ENCODE peak calls at places on chromosomes 12 and 14, in five cellular contexts. O is CD8-positive, alpha-beta memory T cell; G is tibial artery; K is GM06990; V is transverse colon. H is an unnamed sample.

GRCh38 chr12:107632246-107632645 is 53.4 kb upstream of the PWP1 start:
- DNase-seq in O (no peak), G (no peak), K (no peak), V (no peak), H (no peak)

GRCh38 chr12:29816869-29817730 is 33.4 kb upstream of the TMTC1 start:
- DNase-seq in O (no peak), G (no peak), K (no peak), V (no peak), H (no peak)

GRCh38 chr12:74537126-74537706 is 419 bp upstream of the ATXN7L3B start:
- DNase-seq in O (no peak), G (no peak), K (no peak), V (no peak), H (no peak)

GRCh38 chr12:120508537-120508936 is 12.6 kb downstream of the DYNLL1 start:
- DNase-seq in O (no peak), G (no peak), K (no peak), V (no peak), H (no peak)

GRCh38 chr12:112812598-112813406 is 21.3 kb downstream of the RPH3A start:
- DNase-seq in O (no peak), G (no peak), K (no peak), V (no peak), H (no peak)

GRCh38 chr12:55728185-55728931 is 451 bp downstream of the CD63 start:
- DNase-seq in O (no peak), G (peak; percentile 93), K (no peak), V (peak; percentile 81), H (peak; percentile 82)

GRCh38 chr14:102949801-102950451 is 27.5 kb downstream of the AMN start:
- DNase-seq in O (no peak), G (peak; percentile 82), K (no peak), V (no peak), H (no peak)

GRCh38 chr12:109377139-109377685 is 29.5 kb downstream of the MYO1H start:
- DNase-seq in O (no peak), G (no peak), K (no peak), V (no peak), H (no peak)

GRCh38 chr14:51682411-51682810 is 30.7 kb downstream of the FRMD6 start:
- DNase-seq in O (no peak), G (no peak), K (no peak), V (no peak), H (no peak)

GRCh38 chr14:55327179-55327578 is 56.0 kb downstream of the FBXO34 start:
- DNase-seq in O (no peak), G (no peak), K (peak; percentile 50), V (no peak), H (no peak)

GRCh38 chr12:70049596-70050360 is 193.5 kb upstream of the CNOT2 start:
- DNase-seq in O (no peak), G (no peak), K (peak; percentile 37), V (peak; percentile 14), H (no peak)

GRCh38 chr12:132690112-132690511 is 2.7 kb downstream of the PXMP2 start:
- DNase-seq in O (no peak), G (no peak), K (no peak), V (no peak), H (no peak)

GRCh38 chr12:9813821-9814798 is 13.2 kb upstream of the KLRF1 start:
- DNase-seq in O (peak; percentile 91), G (peak; percentile 82), K (peak; percentile 65), V (peak; percentile 82), H (peak; percentile 96)

GRCh38 chr14:92362781-92363235 is 39.8 kb downstream of the SLC24A4 start:
- DNase-seq in O (no peak), G (no peak), K (no peak), V (peak; percentile 18), H (peak; percentile 41)

GRCh38 chr12:105382771-105383632 is 52.5 kb downstream of the C12orf75 start:
- DNase-seq in O (peak; percentile 48), G (no peak), K (no peak), V (no peak), H (no peak)

GRCh38 chr12:87678453-87678852 is 350.7 kb downstream of the C12orf50 start:
- DNase-seq in O (no peak), G (no peak), K (no peak), V (no peak), H (no peak)

GRCh38 chr12:32229971-32230606 is 123.4 kb downstream of the BICD1 start:
- DNase-seq in O (no peak), G (no peak), K (no peak), V (no peak), H (no peak)

GRCh38 chr12:125065021-125065752 is at the start of gene AACS:
- DNase-seq in O (peak; percentile 69), G (peak; percentile 82), K (peak; percentile 84), V (peak; percentile 83), H (peak; percentile 95)

GRCh38 chr14:101985957-101986356 is 21.6 kb downstream of the DYNC1H1 start:
- DNase-seq in O (no peak), G (no peak), K (no peak), V (no peak), H (peak; percentile 76)

GRCh38 chr14:38971258-38971921 is 131.6 kb downstream of the SEC23A start:
- DNase-seq in O (no peak), G (no peak), K (no peak), V (no peak), H (no peak)

GRCh38 chr14:56889705-56890104 is 79.4 kb upstream of the OTX2 start:
- DNase-seq in O (no peak), G (no peak), K (no peak), V (no peak), H (no peak)

GRCh38 chr14:56885795-56886194 is 75.5 kb upstream of the OTX2 start:
- DNase-seq in O (no peak), G (no peak), K (no peak), V (no peak), H (no peak)

GRCh38 chr14:56886471-56887062 is 76.3 kb upstream of the OTX2 start:
- DNase-seq in O (no peak), G (no peak), K (no peak), V (no peak), H (no peak)

GRCh38 chr14:56887211-56887610 is 76.9 kb upstream of the OTX2 start:
- DNase-seq in O (no peak), G (no peak), K (no peak), V (no peak), H (no peak)

DNA sequence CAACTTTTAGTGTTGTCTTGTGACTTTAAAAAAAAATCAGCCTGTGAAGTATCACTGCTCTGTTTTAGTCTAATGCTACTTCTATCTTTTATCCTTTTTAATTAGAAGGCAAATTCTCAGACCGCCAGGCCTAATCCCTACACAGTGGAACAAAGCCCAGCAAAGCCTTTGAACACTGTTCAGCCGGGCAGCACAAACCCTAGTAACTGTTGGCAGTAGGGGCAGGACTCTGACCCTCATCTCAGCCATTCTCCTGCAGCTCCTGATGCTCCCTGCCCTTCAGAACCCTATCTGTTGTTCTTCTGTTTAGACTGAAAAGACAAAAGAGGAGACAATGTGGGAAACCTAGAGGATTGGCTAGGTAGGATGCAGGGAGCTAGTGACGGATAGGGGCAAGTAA is 78.0 kb upstream of the OTX2 start:
- DNase-seq in O (no peak), G (no peak), K (no peak), V (no peak), H (no peak)
- H3K4me3 ChIP-seq in O (no peak overlapping the region), G (no peak overlapping the region), K (no peak overlapping the region), V (no peak overlapping the region), H (no peak overlapping the region)

DNA sequence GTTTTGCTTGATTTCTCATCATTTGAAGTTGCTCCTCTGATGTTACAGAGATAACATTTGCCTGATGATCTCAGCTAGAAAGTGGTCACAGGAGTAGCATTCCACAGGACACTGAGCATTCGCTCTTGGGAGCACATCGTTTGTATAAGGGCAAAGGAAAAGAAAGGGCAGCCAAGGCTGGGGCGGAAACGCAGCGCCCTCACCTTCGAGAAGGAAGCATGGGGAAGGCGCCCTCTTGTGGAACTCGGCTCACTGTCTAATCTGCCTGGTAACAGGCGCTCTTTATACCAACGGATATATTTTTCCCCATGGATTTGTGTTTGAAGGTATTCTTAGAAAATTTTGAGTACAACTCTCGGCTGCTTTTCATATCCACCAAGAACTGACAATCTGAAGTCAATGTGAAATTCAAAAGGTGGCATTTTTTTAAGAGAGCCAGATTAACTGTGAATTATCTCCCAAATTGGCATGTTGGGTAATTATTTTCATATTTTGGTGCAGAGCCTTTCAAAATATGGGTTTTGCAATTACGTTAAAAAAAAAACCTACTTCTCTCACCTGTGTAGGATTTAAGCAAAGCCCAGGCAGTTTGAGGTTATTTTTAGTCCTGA is 172.7 kb downstream of the CAND1 start:
- DNase-seq in O (peak; percentile 65), G (peak; percentile 91), K (no peak), V (peak; percentile 93), H (peak; percentile 97)
- H3K4me3 ChIP-seq in O (peak overlapping the region; percentile 37), G (no peak overlapping the region), K (no peak overlapping the region), V (no peak overlapping the region), H (no peak overlapping the region)

GRCh38 chr12:76520348-76520747 is 39.2 kb downstream of the OSBPL8 start:
- DNase-seq in O (no peak), G (no peak), K (no peak), V (no peak), H (no peak)
- H3K4me3 ChIP-seq in O (no peak overlapping the region), G (no peak overlapping the region), K (no peak overlapping the region), V (no peak overlapping the region), H (no peak overlapping the region)

DNA sequence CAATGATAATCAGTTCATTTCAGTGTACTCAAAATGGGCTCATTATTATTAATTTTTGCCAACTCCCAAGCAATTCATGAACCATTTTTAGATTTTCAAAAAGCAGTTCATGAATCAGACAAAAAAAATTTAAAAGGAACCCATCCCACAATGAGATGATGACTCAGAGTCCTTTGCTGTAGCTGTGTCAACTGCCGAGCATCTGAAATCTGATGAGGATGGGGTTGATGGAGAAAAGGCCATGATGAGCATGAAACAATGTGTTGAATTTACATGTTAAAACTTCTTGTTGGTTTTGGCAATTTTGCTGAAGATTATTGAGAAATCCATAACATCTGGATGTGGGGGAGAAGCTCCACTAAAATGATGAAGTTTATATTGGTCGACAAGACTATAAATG is 378.0 kb downstream of the FOXG1 start:
- DNase-seq in O (no peak), G (no peak), K (no peak), V (no peak), H (no peak)
- H3K4me3 ChIP-seq in O (no peak overlapping the region), G (no peak overlapping the region), K (no peak overlapping the region), V (no peak overlapping the region), H (no peak overlapping the region)

DNA sequence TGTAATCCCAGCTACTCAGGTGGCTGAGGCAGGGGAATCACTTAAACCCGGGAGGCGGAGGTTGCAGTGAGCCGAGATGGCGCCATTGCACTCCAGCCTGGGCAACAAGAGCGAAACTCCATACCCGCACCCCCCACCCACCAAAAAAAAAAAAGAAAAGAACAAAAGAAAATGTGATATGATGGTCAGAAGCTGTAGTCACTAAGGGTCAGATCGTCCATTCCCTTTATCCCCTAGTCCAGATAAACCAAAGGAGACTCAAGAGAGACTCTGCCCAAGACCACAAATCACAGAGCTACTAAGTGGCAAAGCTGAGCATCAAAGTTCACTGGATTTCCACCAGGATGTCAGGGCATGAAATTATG is 3.2 kb downstream of the PPTC7 start:
- DNase-seq in O (no peak), G (no peak), K (no peak), V (no peak), H (no peak)
- H3K4me3 ChIP-seq in O (no peak overlapping the region), G (no peak overlapping the region), K (peak overlapping the region; percentile 97), V (no peak overlapping the region), H (no peak overlapping the region)

DNA sequence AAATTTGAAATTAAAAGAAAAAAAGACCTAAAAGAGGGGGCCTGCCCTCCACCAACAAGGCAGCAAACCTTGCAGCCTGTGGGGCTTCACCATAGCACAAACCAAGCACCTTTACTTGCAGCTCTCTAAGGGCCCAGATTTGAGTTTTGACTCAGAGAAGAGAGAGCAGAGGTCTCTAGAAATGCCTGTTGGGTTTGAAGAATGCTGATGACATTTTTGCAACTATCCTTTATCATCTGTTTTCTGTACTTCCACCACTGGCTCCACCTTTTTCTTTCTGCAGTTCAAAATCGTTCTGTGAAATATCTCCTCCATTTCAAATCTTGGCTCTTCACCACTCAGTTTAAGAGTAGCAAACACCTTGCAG is 83.8 kb upstream of the HMGA2 start:
- DNase-seq in O (no peak), G (no peak), K (no peak), V (no peak), H (no peak)
- H3K4me3 ChIP-seq in O (no peak overlapping the region), G (no peak overlapping the region), K (no peak overlapping the region), V (no peak overlapping the region), H (no peak overlapping the region)

H was measured in lower leg skin.